ENCODE peak calls at places on chromosomes 6 and 20, in ten cellular contexts. One of them, this sample, is unnamed. For H3K36me3, the result is how much of the 10 kb centered on the place peaks cover.

GRCh38 chr20:10115021-10115420 is 80.2 kb downstream of the ANKEF1 start:
- DNase-seq in stomach: no peak
- DNase-seq in Panc1: no peak
- DNase-seq in HCT116: no peak
- DNase-seq in H1: no peak
- DNase-seq in HepG2: no peak
- DNase-seq in sigmoid colon: no peak
- DNase-seq in GM12878: no peak
- DNase-seq in endothelial cell of umbilical vein: no peak
- DNase-seq in transverse colon: no peak
- DNase-seq in this sample: no peak

GRCh38 chr6:44603044-44603686 is 215.7 kb downstream of the CDC5L start:
- DNase-seq in stomach: no peak
- DNase-seq in Panc1: no peak
- DNase-seq in HCT116: no peak
- DNase-seq in H1: no peak
- DNase-seq in HepG2: no peak
- DNase-seq in sigmoid colon: no peak
- DNase-seq in GM12878: no peak
- DNase-seq in endothelial cell of umbilical vein: no peak
- DNase-seq in transverse colon: no peak
- DNase-seq in this sample: no peak

GRCh38 chr6:67633058-67633457 is 1002.0 kb upstream of the ADGRB3 start:
- DNase-seq in stomach: no peak
- DNase-seq in Panc1: no peak
- DNase-seq in HCT116: no peak
- DNase-seq in H1: no peak
- DNase-seq in HepG2: no peak
- DNase-seq in sigmoid colon: no peak
- DNase-seq in GM12878: no peak
- DNase-seq in endothelial cell of umbilical vein: no peak
- DNase-seq in transverse colon: no peak
- DNase-seq in this sample: no peak

GRCh38 chr20:56328861-56329260 is 29.9 kb upstream of the FAM210B start:
- DNase-seq in stomach: no peak
- DNase-seq in Panc1: no peak
- DNase-seq in HCT116: no peak
- DNase-seq in H1: no peak
- DNase-seq in HepG2: peak
- DNase-seq in sigmoid colon: no peak
- DNase-seq in GM12878: no peak
- DNase-seq in endothelial cell of umbilical vein: no peak
- DNase-seq in transverse colon: no peak
- DNase-seq in this sample: no peak

GRCh38 chr20:45282700-45283528 is 23.7 kb upstream of the RBPJL start:
- DNase-seq in stomach: no peak
- DNase-seq in Panc1: no peak
- DNase-seq in HCT116: no peak
- DNase-seq in H1: no peak
- DNase-seq in HepG2: no peak
- DNase-seq in sigmoid colon: no peak
- DNase-seq in GM12878: no peak
- DNase-seq in endothelial cell of umbilical vein: no peak
- DNase-seq in transverse colon: no peak
- DNase-seq in this sample: no peak

GRCh38 chr6:135426833-135427232 is 70.7 kb downstream of the AHI1 start:
- DNase-seq in stomach: no peak
- DNase-seq in Panc1: no peak
- DNase-seq in HCT116: no peak
- DNase-seq in H1: no peak
- DNase-seq in HepG2: peak
- DNase-seq in sigmoid colon: no peak
- DNase-seq in GM12878: no peak
- DNase-seq in endothelial cell of umbilical vein: no peak
- DNase-seq in transverse colon: no peak
- DNase-seq in this sample: no peak

GRCh38 chr20:53811577-53811976 is 217.9 kb upstream of the ZNF217 start:
- DNase-seq in stomach: no peak
- DNase-seq in Panc1: no peak
- DNase-seq in HCT116: no peak
- DNase-seq in H1: no peak
- DNase-seq in HepG2: no peak
- DNase-seq in sigmoid colon: no peak
- DNase-seq in GM12878: no peak
- DNase-seq in endothelial cell of umbilical vein: no peak
- DNase-seq in transverse colon: no peak
- DNase-seq in this sample: no peak

GRCh38 chr6:4319992-4320683 is 184.8 kb upstream of the ECI2 start:
- DNase-seq in stomach: no peak
- DNase-seq in Panc1: no peak
- DNase-seq in HCT116: no peak
- DNase-seq in H1: no peak
- DNase-seq in HepG2: no peak
- DNase-seq in sigmoid colon: no peak
- DNase-seq in GM12878: no peak
- DNase-seq in endothelial cell of umbilical vein: peak
- DNase-seq in transverse colon: no peak
- DNase-seq in this sample: peak

GRCh38 chr20:34951652-34952051 is 4.0 kb downstream of the GSS start:
- DNase-seq in stomach: no peak
- DNase-seq in Panc1: no peak
- DNase-seq in HCT116: no peak
- DNase-seq in H1: no peak
- DNase-seq in HepG2: no peak
- DNase-seq in sigmoid colon: no peak
- DNase-seq in GM12878: no peak
- DNase-seq in endothelial cell of umbilical vein: no peak
- DNase-seq in transverse colon: peak
- DNase-seq in this sample: no peak

GRCh38 chr20:62428396-62429160 is 1.2 kb upstream of the RBBP8NL start:
- DNase-seq in stomach: no peak
- DNase-seq in Panc1: no peak
- DNase-seq in HCT116: no peak
- DNase-seq in H1: no peak
- DNase-seq in HepG2: no peak
- DNase-seq in sigmoid colon: no peak
- DNase-seq in GM12878: no peak
- DNase-seq in endothelial cell of umbilical vein: no peak
- DNase-seq in transverse colon: no peak
- DNase-seq in this sample: no peak

GRCh38 chr6:15184441-15184861 is 61.4 kb upstream of the JARID2 start:
- DNase-seq in stomach: no peak
- DNase-seq in Panc1: no peak
- DNase-seq in HCT116: no peak
- DNase-seq in H1: no peak
- DNase-seq in HepG2: no peak
- DNase-seq in sigmoid colon: no peak
- DNase-seq in GM12878: peak
- DNase-seq in endothelial cell of umbilical vein: no peak
- DNase-seq in transverse colon: no peak
- DNase-seq in this sample: no peak

GRCh38 chr20:63740070-63740500 is 509 bp downstream of the SLC2A4RG start:
- DNase-seq in stomach: no peak
- DNase-seq in Panc1: no peak
- DNase-seq in HCT116: no peak
- DNase-seq in H1: no peak
- DNase-seq in HepG2: no peak
- DNase-seq in sigmoid colon: peak
- DNase-seq in GM12878: no peak
- DNase-seq in endothelial cell of umbilical vein: peak
- DNase-seq in transverse colon: peak
- DNase-seq in this sample: no peak

GRCh38 chr6:15626878-15627683 is 35.7 kb downstream of the DTNBP1 start:
- DNase-seq in stomach: no peak
- DNase-seq in Panc1: no peak
- DNase-seq in HCT116: no peak
- DNase-seq in H1: no peak
- DNase-seq in HepG2: no peak
- DNase-seq in sigmoid colon: no peak
- DNase-seq in GM12878: no peak
- DNase-seq in endothelial cell of umbilical vein: peak
- DNase-seq in transverse colon: no peak
- DNase-seq in this sample: no peak

GRCh38 chr6:158131926-158132325 is 36.1 kb downstream of the SERAC1 start:
- DNase-seq in stomach: no peak
- DNase-seq in Panc1: no peak
- DNase-seq in HCT116: no peak
- DNase-seq in H1: no peak
- DNase-seq in HepG2: peak
- DNase-seq in sigmoid colon: no peak
- DNase-seq in GM12878: no peak
- DNase-seq in endothelial cell of umbilical vein: peak
- DNase-seq in transverse colon: no peak
- DNase-seq in this sample: peak

GRCh38 chr20:1577906-1578305 is 20.4 kb upstream of the SIRPD start:
- DNase-seq in stomach: no peak
- DNase-seq in Panc1: no peak
- DNase-seq in HCT116: no peak
- DNase-seq in H1: no peak
- DNase-seq in HepG2: no peak
- DNase-seq in sigmoid colon: no peak
- DNase-seq in GM12878: no peak
- DNase-seq in endothelial cell of umbilical vein: peak
- DNase-seq in transverse colon: no peak
- DNase-seq in this sample: no peak

GRCh38 chr6:13012271-13012670 is 295.7 kb downstream of the PHACTR1 start:
- DNase-seq in stomach: no peak
- DNase-seq in Panc1: no peak
- DNase-seq in HCT116: no peak
- DNase-seq in H1: no peak
- DNase-seq in HepG2: no peak
- DNase-seq in sigmoid colon: no peak
- DNase-seq in GM12878: no peak
- DNase-seq in endothelial cell of umbilical vein: no peak
- DNase-seq in transverse colon: no peak
- DNase-seq in this sample: no peak

GRCh38 chr6:157635388-157636244 is 187.4 kb upstream of the SNX9 start:
- DNase-seq in stomach: no peak
- DNase-seq in Panc1: no peak
- DNase-seq in HCT116: no peak
- DNase-seq in H1: no peak
- DNase-seq in HepG2: no peak
- DNase-seq in sigmoid colon: peak
- DNase-seq in GM12878: no peak
- DNase-seq in endothelial cell of umbilical vein: no peak
- DNase-seq in transverse colon: no peak
- DNase-seq in this sample: no peak

GRCh38 chr6:30981942-30982772 is 1.4 kb upstream of the MUC21 start:
- DNase-seq in stomach: peak
- DNase-seq in Panc1: no peak
- DNase-seq in HCT116: no peak
- DNase-seq in H1: no peak
- DNase-seq in HepG2: peak
- DNase-seq in sigmoid colon: no peak
- DNase-seq in GM12878: no peak
- DNase-seq in endothelial cell of umbilical vein: peak
- DNase-seq in transverse colon: no peak
- DNase-seq in this sample: no peak

DNA sequence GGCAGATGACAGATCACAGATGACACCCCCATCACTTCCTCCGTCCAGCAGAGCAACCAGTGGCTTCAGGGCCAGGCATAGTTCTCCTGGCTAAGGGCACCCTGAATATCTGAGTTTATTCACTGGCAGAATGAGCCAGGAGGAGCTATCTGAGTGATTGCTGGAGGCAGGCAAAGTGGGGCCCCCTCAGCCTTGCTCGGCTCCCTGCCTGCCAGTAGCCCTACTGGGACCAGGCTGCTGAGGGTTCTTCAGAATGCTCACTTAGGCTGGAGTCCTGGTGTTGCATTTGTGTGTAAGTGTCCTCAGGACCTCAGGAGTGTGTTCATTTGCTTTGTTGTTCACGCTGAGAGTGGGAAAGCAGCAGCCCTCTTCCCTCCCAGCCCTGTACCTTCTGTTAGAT is 31.2 kb downstream of the CHMP4B start:
- DNase-seq in stomach: no peak
- DNase-seq in Panc1: no peak
- DNase-seq in HCT116: no peak
- DNase-seq in H1: no peak
- DNase-seq in HepG2: no peak
- DNase-seq in sigmoid colon: peak
- DNase-seq in GM12878: no peak
- DNase-seq in endothelial cell of umbilical vein: no peak
- DNase-seq in transverse colon: no peak
- DNase-seq in this sample: no peak
- H3K27ac ChIP-seq in stomach: no peak
- H3K27ac ChIP-seq in Panc1: no peak
- H3K27ac ChIP-seq in HCT116: no peak
- H3K27ac ChIP-seq in H1: peak
- H3K27ac ChIP-seq in HepG2: no peak
- H3K27ac ChIP-seq in sigmoid colon: no peak
- H3K27ac ChIP-seq in GM12878: peak
- H3K27ac ChIP-seq in endothelial cell of umbilical vein: no peak
- H3K27ac ChIP-seq in transverse colon: no peak
- H3K27ac ChIP-seq in this sample: no peak

GRCh38 chr6:108996208-108996607 is 98.4 kb downstream of the SESN1 start:
- DNase-seq in stomach: no peak
- DNase-seq in Panc1: no peak
- DNase-seq in HCT116: no peak
- DNase-seq in H1: no peak
- DNase-seq in HepG2: no peak
- DNase-seq in sigmoid colon: no peak
- DNase-seq in GM12878: no peak
- DNase-seq in endothelial cell of umbilical vein: no peak
- DNase-seq in transverse colon: no peak
- DNase-seq in this sample: no peak
- H3K36me3 ChIP-seq in stomach: under half
- H3K36me3 ChIP-seq in Panc1: under half
- H3K36me3 ChIP-seq in HCT116: under half
- H3K36me3 ChIP-seq in H1: under half
- H3K36me3 ChIP-seq in HepG2: under half
- H3K36me3 ChIP-seq in sigmoid colon: under half
- H3K36me3 ChIP-seq in GM12878: under half
- H3K36me3 ChIP-seq in endothelial cell of umbilical vein: under half
- H3K36me3 ChIP-seq in transverse colon: under half
- H3K36me3 ChIP-seq in this sample: under half

GRCh38 chr20:6707231-6707870 is 60.1 kb upstream of the BMP2 start:
- DNase-seq in stomach: no peak
- DNase-seq in Panc1: no peak
- DNase-seq in HCT116: no peak
- DNase-seq in H1: no peak
- DNase-seq in HepG2: no peak
- DNase-seq in sigmoid colon: no peak
- DNase-seq in GM12878: no peak
- DNase-seq in endothelial cell of umbilical vein: no peak
- DNase-seq in transverse colon: no peak
- DNase-seq in this sample: no peak
- TF ChIP-seq POLR2AphosphoS5 in stomach: no peak
- TF ChIP-seq POLR2AphosphoS5 in Panc1: no peak
- TF ChIP-seq POLR2AphosphoS5 in HCT116: no peak
- TF ChIP-seq POLR2AphosphoS5 in H1: no peak
- TF ChIP-seq POLR2AphosphoS5 in HepG2: no peak
- TF ChIP-seq POLR2AphosphoS5 in sigmoid colon: no peak
- TF ChIP-seq POLR2AphosphoS5 in GM12878: no peak
- TF ChIP-seq POLR2AphosphoS5 in endothelial cell of umbilical vein: no peak
- TF ChIP-seq POLR2AphosphoS5 in transverse colon: peak
- TF ChIP-seq POLR2AphosphoS5 in this sample: no peak

DNA sequence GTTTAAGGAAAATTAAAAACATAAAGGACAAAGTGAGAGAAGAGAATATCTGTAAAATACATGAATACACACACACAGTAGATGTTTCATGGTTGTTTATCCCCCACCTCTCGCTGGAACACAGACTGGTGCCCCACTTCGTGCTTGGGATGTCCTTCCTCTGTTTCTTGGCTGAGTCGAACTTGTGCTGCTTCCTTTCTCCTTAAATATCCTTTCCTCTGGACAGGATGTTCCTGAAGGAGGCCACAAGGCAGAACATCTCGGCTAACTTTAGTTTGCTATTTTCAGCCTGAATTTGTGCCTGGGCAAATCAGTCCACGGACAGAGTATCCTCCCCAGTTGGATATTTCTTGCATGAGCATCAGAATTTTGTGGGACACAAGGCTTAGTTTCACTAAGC is 54.7 kb upstream of the ZMYND8 start:
- DNase-seq in stomach: no peak
- DNase-seq in Panc1: no peak
- DNase-seq in HCT116: no peak
- DNase-seq in H1: no peak
- DNase-seq in HepG2: no peak
- DNase-seq in sigmoid colon: no peak
- DNase-seq in GM12878: no peak
- DNase-seq in endothelial cell of umbilical vein: no peak
- DNase-seq in transverse colon: no peak
- DNase-seq in this sample: no peak
- H3K27ac ChIP-seq in stomach: peak
- H3K27ac ChIP-seq in Panc1: no peak
- H3K27ac ChIP-seq in HCT116: no peak
- H3K27ac ChIP-seq in H1: no peak
- H3K27ac ChIP-seq in HepG2: no peak
- H3K27ac ChIP-seq in sigmoid colon: peak
- H3K27ac ChIP-seq in GM12878: peak
- H3K27ac ChIP-seq in endothelial cell of umbilical vein: no peak
- H3K27ac ChIP-seq in transverse colon: peak
- H3K27ac ChIP-seq in this sample: no peak

This sample was measured in SK-N-MC.